ENCODE peak calls at places on chromosomes 12 and 14, in five cellular contexts. Q is transverse colon, A is sigmoid colon, F is SK-N-SH, J is Panc1. K is an unnamed sample. For H3K4me1, the result is how much of the 10 kb centered on the place peaks cover.

GRCh38 chr12:50394469-50395029 is 1.9 kb downstream of the FAM186A start:
- DNase-seq in Q (no peak), A (no peak), F (no peak), J (no peak), K (no peak)

GRCh38 chr14:32073537-32074189 is 3.4 kb upstream of the ARHGAP5 start:
- DNase-seq in Q (peak), A (peak), F (peak), J (peak), K (peak)

GRCh38 chr14:79570648-79571047 is 640.7 kb downstream of the DIO2 start:
- DNase-seq in Q (no peak), A (no peak), F (no peak), J (no peak), K (no peak)

GRCh38 chr14:37232907-37233481 is 35.3 kb downstream of the MIPOL1 start:
- DNase-seq in Q (no peak), A (no peak), F (peak), J (no peak), K (no peak)

GRCh38 chr12:13204428-13204827 is 7.9 kb downstream of the EMP1 start:
- DNase-seq in Q (no peak), A (no peak), F (no peak), J (no peak), K (no peak)

GRCh38 chr14:100761481-100761880 is 34.8 kb downstream of the DLK1 start:
- DNase-seq in Q (no peak), A (no peak), F (no peak), J (peak), K (no peak)

GRCh38 chr14:52267501-52268190 is at the start of gene PTGDR:
- DNase-seq in Q (peak), A (no peak), F (peak), J (no peak), K (no peak)

GRCh38 chr12:95622879-95623278 is 71.6 kb upstream of the USP44 start:
- DNase-seq in Q (no peak), A (no peak), F (no peak), J (no peak), K (no peak)

GRCh38 chr14:89422181-89422951 is 5.3 kb upstream of the FOXN3 start:
- DNase-seq in Q (peak), A (peak), F (no peak), J (no peak), K (no peak)

GRCh38 chr12:53976172-53976822 is 1.5 kb upstream of the HOTAIR start:
- DNase-seq in Q (no peak), A (no peak), F (no peak), J (no peak), K (no peak)

GRCh38 chr12:74689071-74689655 is 151.5 kb downstream of the ATXN7L3B start:
- DNase-seq in Q (no peak), A (no peak), F (peak), J (peak), K (no peak)

GRCh38 chr14:80211143-80212024 is at the start of gene DIO2:
- DNase-seq in Q (no peak), A (no peak), F (no peak), J (no peak), K (no peak)

GRCh38 chr12:87140257-87140656 is 884.1 kb upstream of the MGAT4C start:
- DNase-seq in Q (no peak), A (no peak), F (no peak), J (no peak), K (no peak)

GRCh38 chr12:47773062-47773857 is at the start of gene SLC48A1:
- DNase-seq in Q (peak), A (peak), F (peak), J (no peak), K (peak)
- H3K4me1 ChIP-seq in Q (under half), A (half or more), F (under half), J (half or more), K (under half)

GRCh38 chr12:98064501-98064900 is 450.9 kb upstream of the TMPO start:
- DNase-seq in Q (no peak), A (no peak), F (no peak), J (no peak), K (no peak)
- TF ChIP-seq POLR2AphosphoS5 in Q (no peak), A (no peak), F (no peak), J (no peak), K (no peak)

GRCh38 chr12:110809149-110809548 is 37.6 kb upstream of the CCDC63 start:
- DNase-seq in Q (peak), A (no peak), F (no peak), J (no peak), K (no peak)
- H3K4me3 ChIP-seq in Q (no peak), A (no peak), F (no peak), J (no peak), K (no peak)

GRCh38 chr14:73758392-73759182 is 44.4 kb upstream of the PNMA1 start:
- DNase-seq in Q (peak), A (peak), F (peak), J (no peak), K (peak)
- H3K4me1 ChIP-seq in Q (half or more), A (half or more), F (half or more), J (half or more), K (half or more)

GRCh38 chr14:105290598-105291356 is 10.0 kb downstream of the BRF1 start:
- DNase-seq in Q (no peak), A (no peak), F (peak), J (no peak), K (no peak)

GRCh38 chr14:105299654-105300541 is 903 bp downstream of the BRF1 start:
- DNase-seq in Q (peak), A (peak), F (peak), J (no peak), K (no peak)

GRCh38 chr14:105292810-105293711 is 7.7 kb downstream of the BRF1 start:
- DNase-seq in Q (no peak), A (no peak), F (peak), J (no peak), K (no peak)

GRCh38 chr14:105294142-105294597 is 6.6 kb downstream of the BRF1 start:
- DNase-seq in Q (no peak), A (no peak), F (peak), J (no peak), K (no peak)
- TF ChIP-seq POLR2AphosphoS5 in Q (no peak), A (no peak), F (no peak), J (no peak), K (no peak)